ENCODE peak calls at places on chromosomes 3 and 15, in eight cellular contexts. One of them, this sample, is unnamed.

GRCh38 chr15:38658431-38658830 is 93.8 kb upstream of the RASGRP1 start:
- DNase-seq in mammary epithelial cell: no peak
- DNase-seq in central memory CD8-positive, alpha-beta T cell: no peak
- DNase-seq in colonic mucosa: no peak
- DNase-seq in central memory CD4-positive, alpha-beta T cell: no peak
- DNase-seq in T-helper 9 cell: no peak
- DNase-seq in ecto neural progenitor cell: no peak
- DNase-seq in brain microvascular endothelial cell: no peak
- DNase-seq in this sample: no peak

GRCh38 chr15:41557673-41558399 is 1.2 kb upstream of the TYRO3 start:
- DNase-seq in mammary epithelial cell: peak
- DNase-seq in central memory CD4-positive, alpha-beta T cell: peak
- DNase-seq in T-helper 9 cell: peak
- DNase-seq in ecto neural progenitor cell: peak
- DNase-seq in colonic mucosa: peak
- DNase-seq in brain microvascular endothelial cell: peak
- DNase-seq in central memory CD8-positive, alpha-beta T cell: peak
- DNase-seq in this sample: peak

GRCh38 chr3:197686899-197687298 is 49.8 kb downstream of the RUBCN start:
- DNase-seq in T-helper 9 cell: no peak
- DNase-seq in brain microvascular endothelial cell: no peak
- DNase-seq in central memory CD4-positive, alpha-beta T cell: no peak
- DNase-seq in ecto neural progenitor cell: no peak
- DNase-seq in central memory CD8-positive, alpha-beta T cell: no peak
- DNase-seq in mammary epithelial cell: no peak
- DNase-seq in colonic mucosa: no peak
- DNase-seq in this sample: no peak

GRCh38 chr3:21783834-21784233 is 32.8 kb upstream of the ZNF385D start:
- DNase-seq in ecto neural progenitor cell: no peak
- DNase-seq in mammary epithelial cell: no peak
- DNase-seq in colonic mucosa: no peak
- DNase-seq in T-helper 9 cell: no peak
- DNase-seq in brain microvascular endothelial cell: no peak
- DNase-seq in central memory CD4-positive, alpha-beta T cell: no peak
- DNase-seq in central memory CD8-positive, alpha-beta T cell: no peak
- DNase-seq in this sample: no peak

GRCh38 chr3:184815046-184815930 is 3.3 kb downstream of the VPS8 start:
- DNase-seq in central memory CD8-positive, alpha-beta T cell: no peak
- DNase-seq in central memory CD4-positive, alpha-beta T cell: peak
- DNase-seq in T-helper 9 cell: no peak
- DNase-seq in mammary epithelial cell: peak
- DNase-seq in brain microvascular endothelial cell: peak
- DNase-seq in ecto neural progenitor cell: no peak
- DNase-seq in colonic mucosa: no peak
- DNase-seq in this sample: no peak

GRCh38 chr15:82680200-82681102 is 29.2 kb downstream of the AP3B2 start:
- DNase-seq in T-helper 9 cell: peak
- DNase-seq in central memory CD4-positive, alpha-beta T cell: peak
- DNase-seq in mammary epithelial cell: peak
- DNase-seq in central memory CD8-positive, alpha-beta T cell: peak
- DNase-seq in ecto neural progenitor cell: peak
- DNase-seq in colonic mucosa: peak
- DNase-seq in brain microvascular endothelial cell: no peak
- DNase-seq in this sample: peak

GRCh38 chr3:142656595-142656994 is 60.4 kb downstream of the PLS1 start:
- DNase-seq in colonic mucosa: no peak
- DNase-seq in brain microvascular endothelial cell: no peak
- DNase-seq in central memory CD8-positive, alpha-beta T cell: no peak
- DNase-seq in T-helper 9 cell: no peak
- DNase-seq in mammary epithelial cell: no peak
- DNase-seq in ecto neural progenitor cell: no peak
- DNase-seq in central memory CD4-positive, alpha-beta T cell: no peak
- DNase-seq in this sample: no peak

GRCh38 chr15:49063402-49064280 is 17.4 kb upstream of the SECISBP2L start:
- DNase-seq in T-helper 9 cell: no peak
- DNase-seq in brain microvascular endothelial cell: no peak
- DNase-seq in central memory CD4-positive, alpha-beta T cell: no peak
- DNase-seq in ecto neural progenitor cell: no peak
- DNase-seq in central memory CD8-positive, alpha-beta T cell: no peak
- DNase-seq in mammary epithelial cell: no peak
- DNase-seq in colonic mucosa: no peak
- DNase-seq in this sample: no peak

GRCh38 chr3:71902258-71903128 is 117.5 kb upstream of the PROK2 start:
- DNase-seq in central memory CD4-positive, alpha-beta T cell: no peak
- DNase-seq in T-helper 9 cell: no peak
- DNase-seq in brain microvascular endothelial cell: no peak
- DNase-seq in central memory CD8-positive, alpha-beta T cell: no peak
- DNase-seq in colonic mucosa: no peak
- DNase-seq in mammary epithelial cell: no peak
- DNase-seq in ecto neural progenitor cell: no peak
- DNase-seq in this sample: no peak

GRCh38 chr15:23038741-23039150 is 623 bp downstream of the TUBGCP5 start:
- DNase-seq in central memory CD4-positive, alpha-beta T cell: no peak
- DNase-seq in colonic mucosa: no peak
- DNase-seq in central memory CD8-positive, alpha-beta T cell: no peak
- DNase-seq in brain microvascular endothelial cell: peak
- DNase-seq in mammary epithelial cell: peak
- DNase-seq in T-helper 9 cell: no peak
- DNase-seq in ecto neural progenitor cell: no peak
- DNase-seq in this sample: no peak

GRCh38 chr15:85405467-85405866 is 25.1 kb downstream of the AKAP13 start:
- DNase-seq in ecto neural progenitor cell: no peak
- DNase-seq in brain microvascular endothelial cell: no peak
- DNase-seq in central memory CD4-positive, alpha-beta T cell: no peak
- DNase-seq in mammary epithelial cell: no peak
- DNase-seq in central memory CD8-positive, alpha-beta T cell: no peak
- DNase-seq in colonic mucosa: no peak
- DNase-seq in T-helper 9 cell: no peak
- DNase-seq in this sample: no peak

GRCh38 chr3:46690798-46691197 is 2.7 kb downstream of the ALS2CL start:
- DNase-seq in central memory CD8-positive, alpha-beta T cell: no peak
- DNase-seq in brain microvascular endothelial cell: no peak
- DNase-seq in ecto neural progenitor cell: no peak
- DNase-seq in colonic mucosa: peak
- DNase-seq in mammary epithelial cell: peak
- DNase-seq in central memory CD4-positive, alpha-beta T cell: no peak
- DNase-seq in T-helper 9 cell: no peak
- DNase-seq in this sample: no peak

GRCh38 chr3:151552589-151552988 is 91.7 kb upstream of the IGSF10 start:
- DNase-seq in colonic mucosa: no peak
- DNase-seq in brain microvascular endothelial cell: peak
- DNase-seq in central memory CD8-positive, alpha-beta T cell: no peak
- DNase-seq in ecto neural progenitor cell: no peak
- DNase-seq in central memory CD4-positive, alpha-beta T cell: no peak
- DNase-seq in mammary epithelial cell: no peak
- DNase-seq in T-helper 9 cell: no peak
- DNase-seq in this sample: no peak

GRCh38 chr15:71355268-71355667 is 240.0 kb downstream of the THSD4 start:
- DNase-seq in ecto neural progenitor cell: no peak
- DNase-seq in central memory CD4-positive, alpha-beta T cell: no peak
- DNase-seq in T-helper 9 cell: no peak
- DNase-seq in mammary epithelial cell: peak
- DNase-seq in brain microvascular endothelial cell: no peak
- DNase-seq in central memory CD8-positive, alpha-beta T cell: no peak
- DNase-seq in colonic mucosa: no peak
- DNase-seq in this sample: no peak

GRCh38 chr3:119695480-119695879 is 7.3 kb upstream of the CFAP91 start:
- DNase-seq in central memory CD8-positive, alpha-beta T cell: no peak
- DNase-seq in T-helper 9 cell: no peak
- DNase-seq in brain microvascular endothelial cell: no peak
- DNase-seq in central memory CD4-positive, alpha-beta T cell: no peak
- DNase-seq in ecto neural progenitor cell: no peak
- DNase-seq in colonic mucosa: no peak
- DNase-seq in mammary epithelial cell: peak
- DNase-seq in this sample: no peak

GRCh38 chr3:85427467-85427866 is 468.7 kb downstream of the CADM2 start:
- DNase-seq in colonic mucosa: no peak
- DNase-seq in ecto neural progenitor cell: no peak
- DNase-seq in mammary epithelial cell: no peak
- DNase-seq in central memory CD4-positive, alpha-beta T cell: no peak
- DNase-seq in central memory CD8-positive, alpha-beta T cell: no peak
- DNase-seq in T-helper 9 cell: no peak
- DNase-seq in brain microvascular endothelial cell: no peak
- DNase-seq in this sample: no peak

GRCh38 chr3:109109574-109109973 is 8.4 kb downstream of the MORC1 start:
- DNase-seq in mammary epithelial cell: no peak
- DNase-seq in T-helper 9 cell: no peak
- DNase-seq in brain microvascular endothelial cell: no peak
- DNase-seq in central memory CD4-positive, alpha-beta T cell: no peak
- DNase-seq in ecto neural progenitor cell: no peak
- DNase-seq in central memory CD8-positive, alpha-beta T cell: no peak
- DNase-seq in colonic mucosa: no peak
- DNase-seq in this sample: no peak

GRCh38 chr3:49902511-49903345 is 945 bp downstream of the MST1R start:
- DNase-seq in T-helper 9 cell: no peak
- DNase-seq in central memory CD8-positive, alpha-beta T cell: no peak
- DNase-seq in brain microvascular endothelial cell: no peak
- DNase-seq in central memory CD4-positive, alpha-beta T cell: no peak
- DNase-seq in ecto neural progenitor cell: no peak
- DNase-seq in colonic mucosa: peak
- DNase-seq in mammary epithelial cell: no peak
- DNase-seq in this sample: peak

GRCh38 chr3:143348486-143349327 is 229.1 kb downstream of the CHST2 start:
- DNase-seq in ecto neural progenitor cell: no peak
- DNase-seq in mammary epithelial cell: no peak
- DNase-seq in central memory CD4-positive, alpha-beta T cell: no peak
- DNase-seq in T-helper 9 cell: no peak
- DNase-seq in brain microvascular endothelial cell: no peak
- DNase-seq in central memory CD8-positive, alpha-beta T cell: no peak
- DNase-seq in colonic mucosa: no peak
- DNase-seq in this sample: no peak

GRCh38 chr3:154684021-154684420 is 254.0 kb upstream of the GPR149 start:
- DNase-seq in central memory CD4-positive, alpha-beta T cell: no peak
- DNase-seq in mammary epithelial cell: no peak
- DNase-seq in central memory CD8-positive, alpha-beta T cell: no peak
- DNase-seq in colonic mucosa: no peak
- DNase-seq in T-helper 9 cell: no peak
- DNase-seq in ecto neural progenitor cell: no peak
- DNase-seq in brain microvascular endothelial cell: no peak
- DNase-seq in this sample: no peak

GRCh38 chr3:151881137-151881536 is 7.7 kb downstream of the SUCNR1 start:
- DNase-seq in mammary epithelial cell: no peak
- DNase-seq in colonic mucosa: no peak
- DNase-seq in ecto neural progenitor cell: no peak
- DNase-seq in T-helper 9 cell: no peak
- DNase-seq in central memory CD4-positive, alpha-beta T cell: no peak
- DNase-seq in central memory CD8-positive, alpha-beta T cell: no peak
- DNase-seq in brain microvascular endothelial cell: no peak
- DNase-seq in this sample: no peak

GRCh38 chr15:67915374-67916050 is 75.7 kb upstream of the RNU6-1 start:
- DNase-seq in ecto neural progenitor cell: no peak
- DNase-seq in brain microvascular endothelial cell: no peak
- DNase-seq in mammary epithelial cell: no peak
- DNase-seq in colonic mucosa: peak
- DNase-seq in T-helper 9 cell: no peak
- DNase-seq in central memory CD4-positive, alpha-beta T cell: no peak
- DNase-seq in central memory CD8-positive, alpha-beta T cell: no peak
- DNase-seq in this sample: peak

GRCh38 chr3:101935081-101935480 is 85.8 kb downstream of the NFKBIZ start:
- DNase-seq in brain microvascular endothelial cell: no peak
- DNase-seq in colonic mucosa: no peak
- DNase-seq in central memory CD8-positive, alpha-beta T cell: no peak
- DNase-seq in central memory CD4-positive, alpha-beta T cell: no peak
- DNase-seq in T-helper 9 cell: no peak
- DNase-seq in mammary epithelial cell: peak
- DNase-seq in ecto neural progenitor cell: no peak
- DNase-seq in this sample: no peak

GRCh38 chr3:11507719-11508118 is 136.0 kb downstream of the VGLL4 start:
- DNase-seq in ecto neural progenitor cell: no peak
- DNase-seq in mammary epithelial cell: no peak
- DNase-seq in T-helper 9 cell: no peak
- DNase-seq in brain microvascular endothelial cell: no peak
- DNase-seq in colonic mucosa: no peak
- DNase-seq in central memory CD8-positive, alpha-beta T cell: no peak
- DNase-seq in central memory CD4-positive, alpha-beta T cell: no peak
- DNase-seq in this sample: no peak

GRCh38 chr15:83516935-83517334 is 69.8 kb downstream of the SH3GL3 start:
- DNase-seq in brain microvascular endothelial cell: no peak
- DNase-seq in central memory CD4-positive, alpha-beta T cell: no peak
- DNase-seq in mammary epithelial cell: peak
- DNase-seq in central memory CD8-positive, alpha-beta T cell: no peak
- DNase-seq in ecto neural progenitor cell: no peak
- DNase-seq in colonic mucosa: no peak
- DNase-seq in T-helper 9 cell: no peak
- DNase-seq in this sample: no peak

GRCh38 chr3:85808750-85809149 is 850.0 kb downstream of the CADM2 start:
- DNase-seq in T-helper 9 cell: no peak
- DNase-seq in brain microvascular endothelial cell: no peak
- DNase-seq in ecto neural progenitor cell: no peak
- DNase-seq in colonic mucosa: no peak
- DNase-seq in central memory CD8-positive, alpha-beta T cell: no peak
- DNase-seq in mammary epithelial cell: no peak
- DNase-seq in central memory CD4-positive, alpha-beta T cell: no peak
- DNase-seq in this sample: no peak

GRCh38 chr3:131217296-131217741 is 164.3 kb upstream of the NUDT16 start:
- DNase-seq in colonic mucosa: no peak
- DNase-seq in ecto neural progenitor cell: no peak
- DNase-seq in T-helper 9 cell: no peak
- DNase-seq in brain microvascular endothelial cell: peak
- DNase-seq in central memory CD8-positive, alpha-beta T cell: no peak
- DNase-seq in mammary epithelial cell: peak
- DNase-seq in central memory CD4-positive, alpha-beta T cell: no peak
- DNase-seq in this sample: no peak

GRCh38 chr3:184690236-184690883 is 21.5 kb downstream of the MAGEF1 start:
- DNase-seq in T-helper 9 cell: no peak
- DNase-seq in ecto neural progenitor cell: no peak
- DNase-seq in mammary epithelial cell: no peak
- DNase-seq in colonic mucosa: no peak
- DNase-seq in central memory CD8-positive, alpha-beta T cell: no peak
- DNase-seq in central memory CD4-positive, alpha-beta T cell: no peak
- DNase-seq in brain microvascular endothelial cell: no peak
- DNase-seq in this sample: no peak

GRCh38 chr3:100760377-100760776 is 51.1 kb downstream of the TFG start:
- DNase-seq in ecto neural progenitor cell: no peak
- DNase-seq in mammary epithelial cell: no peak
- DNase-seq in central memory CD4-positive, alpha-beta T cell: no peak
- DNase-seq in T-helper 9 cell: no peak
- DNase-seq in central memory CD8-positive, alpha-beta T cell: no peak
- DNase-seq in brain microvascular endothelial cell: no peak
- DNase-seq in colonic mucosa: no peak
- DNase-seq in this sample: no peak

GRCh38 chr15:34889486-34889885 is 80.1 kb downstream of the AQR start:
- DNase-seq in ecto neural progenitor cell: no peak
- DNase-seq in T-helper 9 cell: no peak
- DNase-seq in brain microvascular endothelial cell: no peak
- DNase-seq in central memory CD4-positive, alpha-beta T cell: no peak
- DNase-seq in central memory CD8-positive, alpha-beta T cell: no peak
- DNase-seq in colonic mucosa: no peak
- DNase-seq in mammary epithelial cell: peak
- DNase-seq in this sample: no peak

GRCh38 chr3:134357914-134358811 is 16.1 kb downstream of the AMOTL2 start:
- DNase-seq in T-helper 9 cell: no peak
- DNase-seq in brain microvascular endothelial cell: peak
- DNase-seq in mammary epithelial cell: peak
- DNase-seq in colonic mucosa: no peak
- DNase-seq in ecto neural progenitor cell: no peak
- DNase-seq in central memory CD8-positive, alpha-beta T cell: no peak
- DNase-seq in central memory CD4-positive, alpha-beta T cell: no peak
- DNase-seq in this sample: peak

GRCh38 chr3:162112719-162113118 is 616.1 kb downstream of the OTOL1 start:
- DNase-seq in ecto neural progenitor cell: no peak
- DNase-seq in brain microvascular endothelial cell: no peak
- DNase-seq in T-helper 9 cell: no peak
- DNase-seq in central memory CD4-positive, alpha-beta T cell: no peak
- DNase-seq in mammary epithelial cell: no peak
- DNase-seq in central memory CD8-positive, alpha-beta T cell: no peak
- DNase-seq in colonic mucosa: no peak
- DNase-seq in this sample: no peak

GRCh38 chr3:115428825-115429224 is 194.5 kb upstream of the GAP43 start:
- DNase-seq in ecto neural progenitor cell: no peak
- DNase-seq in central memory CD4-positive, alpha-beta T cell: no peak
- DNase-seq in colonic mucosa: no peak
- DNase-seq in brain microvascular endothelial cell: peak
- DNase-seq in mammary epithelial cell: no peak
- DNase-seq in T-helper 9 cell: no peak
- DNase-seq in central memory CD8-positive, alpha-beta T cell: no peak
- DNase-seq in this sample: no peak